ENCODE peak calls at places on chromosome 22, in eight cellular contexts. S, M, P, C, L, J, U and H are unnamed samples.

GRCh38 chr22:39960791-39961746 is 872 bp downstream of the TMA7B start:
- DNase-seq in S (no peak), M (peak; percentile 80), P (no peak), C (no peak), L (peak; percentile 89), J (no peak), U (peak; percentile 52), H (peak; percentile 53)

GRCh38 chr22:21446827-21447690 is 20.1 kb upstream of the TMEM191C start:
- DNase-seq in S (peak; percentile 8), M (no peak), P (peak; percentile 2), C (no peak), L (no peak), J (no peak), U (no peak), H (no peak)

GRCh38 chr22:36761553-36762240 is 14.2 kb downstream of the IFT27 start:
- DNase-seq in S (no peak), M (no peak), P (no peak), C (no peak), L (no peak), J (no peak), U (peak; percentile 10), H (no peak)

GRCh38 chr22:22817468-22818201 is 70.0 kb upstream of the IGLL5 start:
- DNase-seq in S (no peak), M (no peak), P (no peak), C (no peak), L (no peak), J (no peak), U (no peak), H (no peak)

GRCh38 chr22:50546326-50547230 is 879 bp downstream of the KLHDC7B start:
- DNase-seq in S (no peak), M (no peak), P (no peak), C (no peak), L (no peak), J (no peak), U (no peak), H (no peak)

GRCh38 chr22:39565414-39565944 is 5.1 kb upstream of the CACNA1I start:
- DNase-seq in S (no peak), M (no peak), P (no peak), C (no peak), L (no peak), J (no peak), U (no peak), H (no peak)

GRCh38 chr22:36171941-36172340 is 11.4 kb upstream of the APOL3 start:
- DNase-seq in S (no peak), M (no peak), P (no peak), C (no peak), L (no peak), J (no peak), U (no peak), H (no peak)

GRCh38 chr22:31695423-31695822 is 33.4 kb upstream of the PISD start:
- DNase-seq in S (no peak), M (no peak), P (no peak), C (no peak), L (no peak), J (no peak), U (no peak), H (no peak)

GRCh38 chr22:17770180-17771077 is 3.8 kb downstream of the BID start:
- DNase-seq in S (no peak), M (no peak), P (no peak), C (no peak), L (no peak), J (no peak), U (no peak), H (no peak)

GRCh38 chr22:46070215-46070721 is 80.1 kb upstream of the PPARA start:
- DNase-seq in S (peak; percentile 77), M (peak; percentile 37), P (peak; percentile 62), C (peak; percentile 84), L (no peak), J (no peak), U (peak; percentile 67), H (no peak)

GRCh38 chr22:31488988-31489617 is 539 bp downstream of the EIF4ENIF1 start:
- DNase-seq in S (no peak), M (no peak), P (peak; percentile 19), C (peak; percentile 36), L (no peak), J (peak; percentile 4), U (peak; percentile 40), H (no peak)

GRCh38 chr22:47356433-47357011 is 594.1 kb downstream of the TBC1D22A start:
- DNase-seq in S (no peak), M (no peak), P (no peak), C (no peak), L (no peak), J (no peak), U (no peak), H (no peak)

GRCh38 chr22:50625131-50625567 is 2.8 kb downstream of the ARSA start:
- DNase-seq in S (peak; percentile 6), M (no peak), P (no peak), C (no peak), L (no peak), J (no peak), U (no peak), H (no peak)

GRCh38 chr22:27152883-27153282 is 495.5 kb downstream of the MIAT start:
- DNase-seq in S (no peak), M (no peak), P (no peak), C (no peak), L (no peak), J (no peak), U (no peak), H (no peak)

GRCh38 chr22:27149886-27150529 is 492.6 kb downstream of the MIAT start:
- DNase-seq in S (no peak), M (no peak), P (no peak), C (no peak), L (no peak), J (no peak), U (no peak), H (no peak)

GRCh38 chr22:27150530-27150909 is 493.1 kb downstream of the MIAT start:
- DNase-seq in S (no peak), M (peak; percentile 10), P (no peak), C (no peak), L (no peak), J (no peak), U (no peak), H (no peak)

GRCh38 chr22:27152033-27152432 is 494.6 kb downstream of the MIAT start:
- DNase-seq in S (no peak), M (no peak), P (no peak), C (no peak), L (no peak), J (no peak), U (no peak), H (no peak)

GRCh38 chr22:27151407-27151806 is 494.0 kb downstream of the MIAT start:
- DNase-seq in S (no peak), M (no peak), P (no peak), C (no peak), L (no peak), J (no peak), U (no peak), H (no peak)
- H3K4me3 ChIP-seq in S (no peak overlapping the region), M (no peak overlapping the region), P (no peak overlapping the region), C (no peak overlapping the region), L (no peak overlapping the region), J (no peak overlapping the region), U (no peak overlapping the region), H (no peak overlapping the region)

GRCh38 chr22:44410396-44411056 is 87.5 kb downstream of the RTL6 start:
- DNase-seq in S (no peak), M (peak; percentile 52), P (peak; percentile 47), C (peak; percentile 28), L (no peak), J (no peak), U (peak; percentile 58), H (no peak)

GRCh38 chr22:44411226-44412135 is 86.6 kb downstream of the RTL6 start:
- DNase-seq in S (no peak), M (peak; percentile 66), P (no peak), C (no peak), L (no peak), J (no peak), U (no peak), H (no peak)

GRCh38 chr22:44412136-44412731 is 85.8 kb downstream of the RTL6 start:
- DNase-seq in S (no peak), M (no peak), P (no peak), C (no peak), L (no peak), J (no peak), U (no peak), H (no peak)

GRCh38 chr22:44409691-44410316 is 88.2 kb downstream of the RTL6 start:
- DNase-seq in S (no peak), M (no peak), P (no peak), C (no peak), L (no peak), J (no peak), U (no peak), H (no peak)

GRCh38 chr22:44413211-44413610 is 84.8 kb downstream of the RTL6 start:
- DNase-seq in S (no peak), M (no peak), P (no peak), C (no peak), L (no peak), J (no peak), U (no peak), H (no peak)
- H3K27me3 ChIP-seq in S (no peaks in the 10 kb centered on the region), M (no peaks in the 10 kb centered on the region), P (no peaks in the 10 kb centered on the region), C (no peaks in the 10 kb centered on the region), L (peaks cover 26% of the 10 kb centered on the region), J (no peaks in the 10 kb centered on the region), U (peaks cover 32% of the 10 kb centered on the region), H (peaks cover 2% of the 10 kb centered on the region)

DNA sequence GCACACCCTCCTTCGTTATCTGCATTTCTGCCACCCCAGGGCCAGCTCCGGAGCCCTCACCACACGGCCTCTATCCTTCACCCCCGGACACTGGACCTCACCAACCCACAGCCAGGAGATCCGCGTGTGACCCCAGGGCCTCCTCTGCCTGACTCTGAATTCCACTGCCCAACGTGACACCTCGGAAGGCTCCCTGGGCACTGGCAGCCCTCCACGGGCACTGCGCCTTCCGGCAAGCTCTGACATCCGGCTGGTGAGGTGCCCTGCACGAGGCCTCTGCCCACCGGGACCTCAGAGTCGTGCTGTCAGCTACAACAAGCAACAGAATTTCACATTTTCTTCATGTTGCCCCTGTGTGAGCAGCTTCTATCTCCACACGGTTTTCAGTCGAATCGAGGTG is 148.3 kb downstream of the CRYBB2 start:
- DNase-seq in S (no peak), M (no peak), P (no peak), C (no peak), L (no peak), J (no peak), U (no peak), H (no peak)
- H3K4me3 ChIP-seq in S (no peak overlapping the region), M (no peak overlapping the region), P (no peak overlapping the region), C (no peak overlapping the region), L (no peak overlapping the region), J (no peak overlapping the region), U (no peak overlapping the region), H (no peak overlapping the region)

DNA sequence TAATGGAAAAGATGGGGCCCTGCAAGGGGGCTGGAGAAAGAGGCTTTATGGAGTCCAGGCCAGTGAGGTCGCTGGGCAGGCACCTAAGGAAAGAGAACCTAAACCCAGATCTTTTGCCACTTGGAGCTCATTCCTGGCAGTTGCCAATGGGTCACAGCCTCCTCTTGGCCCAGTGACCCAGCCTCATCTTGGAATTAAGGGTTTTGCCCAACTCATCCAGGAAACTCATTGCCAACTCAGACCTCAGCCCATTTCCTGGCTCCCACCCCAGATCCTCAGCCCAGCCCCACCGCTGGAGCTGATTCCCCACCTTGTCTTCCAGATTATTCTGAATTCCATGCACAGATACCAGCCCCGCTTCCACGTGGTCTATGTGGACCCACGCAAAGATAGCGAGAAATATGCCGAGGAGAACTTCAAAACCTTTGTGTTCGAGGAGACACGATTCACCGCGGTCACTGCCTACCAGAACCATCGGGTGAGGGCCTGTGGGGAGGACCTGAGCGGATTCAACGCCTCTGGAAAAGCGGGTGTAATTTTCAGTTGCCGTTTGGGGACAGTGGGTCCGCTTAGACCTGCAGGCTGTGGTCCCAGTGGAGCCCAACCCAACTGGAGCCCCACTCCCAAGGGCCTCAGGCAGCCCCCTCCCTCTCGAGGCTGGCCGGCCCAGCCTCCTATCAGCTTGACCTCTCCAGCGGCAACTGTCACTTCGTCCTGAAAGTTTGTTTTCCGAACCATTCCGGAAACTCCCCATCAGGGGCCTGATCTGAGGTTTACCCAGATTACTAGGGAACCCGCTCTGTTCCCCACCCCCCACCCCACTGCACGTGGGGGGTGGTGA is 4.3 kb downstream of the TBX1 start:
- DNase-seq in S (no peak), M (no peak), P (no peak), C (no peak), L (no peak), J (no peak), U (no peak), H (no peak)
- H3K27me3 ChIP-seq in S (no peaks in the 10 kb centered on the region), M (no peaks in the 10 kb centered on the region), P (peaks cover 93% of the 10 kb centered on the region), C (peaks cover 94% of the 10 kb centered on the region), L (peaks cover 90% of the 10 kb centered on the region), J (peaks cover 7% of the 10 kb centered on the region), U (peaks cover 95% of the 10 kb centered on the region), H (peaks cover 13% of the 10 kb centered on the region)